ENCODE peak calls at places on chromosomes 6 and 20, in four cellular contexts. D is RWPE1, S is astrocyte of the spinal cord, K is DND-41. Z is an unnamed sample.

GRCh38 chr6:159467473-159468041 is 225.5 kb downstream of the SOD2 start:
- DNase-seq in D (no peak), S (no peak), K (no peak), Z (no peak)

GRCh38 chr6:39048481-39049399 is at the start of gene GLP1R:
- DNase-seq in D (no peak), S (no peak), K (peak), Z (peak)

GRCh38 chr20:49009899-49010631 is 36.0 kb upstream of the CSE1L start:
- DNase-seq in D (no peak), S (no peak), K (no peak), Z (no peak)

GRCh38 chr6:138287144-138287955 is 69.1 kb upstream of the PBOV1 start:
- DNase-seq in D (no peak), S (peak), K (peak), Z (peak)

GRCh38 chr6:6851059-6851658 is 256.6 kb upstream of the RREB1 start:
- DNase-seq in D (peak), S (peak), K (no peak), Z (no peak)

GRCh38 chr6:44737829-44738528 is 350.5 kb downstream of the CDC5L start:
- DNase-seq in D (no peak), S (no peak), K (no peak), Z (no peak)

GRCh38 chr6:41674231-41675000 is 36.1 kb downstream of the MDFI start:
- DNase-seq in D (no peak), S (no peak), K (no peak), Z (no peak)

GRCh38 chr20:25223179-25223661 is 24.7 kb upstream of the PYGB start:
- DNase-seq in D (peak), S (peak), K (no peak), Z (peak)

GRCh38 chr6:37536462-37537225 is 37.0 kb upstream of the CCDC167 start:
- DNase-seq in D (no peak), S (no peak), K (no peak), Z (no peak)

GRCh38 chr6:144346719-144347446 is 61.7 kb downstream of the UTRN start:
- DNase-seq in D (peak), S (peak), K (no peak), Z (no peak)

GRCh38 chr20:24806896-24807676 is 142.0 kb upstream of the CST7 start:
- DNase-seq in D (no peak), S (no peak), K (no peak), Z (no peak)

GRCh38 chr6:117601811-117602150 is 530 bp downstream of the GOPC start:
- DNase-seq in D (peak), S (no peak), K (no peak), Z (peak)

GRCh38 chr6:37313698-37314097 is 40.1 kb upstream of the RNF8 start:
- DNase-seq in D (no peak), S (no peak), K (no peak), Z (no peak)

GRCh38 chr6:94417364-94417763 is 998.0 kb upstream of the EPHA7 start:
- DNase-seq in D (no peak), S (no peak), K (no peak), Z (no peak)

GRCh38 chr6:34671801-34672656 is 24.5 kb downstream of the ILRUN start:
- DNase-seq in D (peak), S (no peak), K (peak), Z (peak)

GRCh38 chr6:7052441-7052936 is 55.3 kb upstream of the RREB1 start:
- DNase-seq in D (no peak), S (peak), K (peak), Z (peak)

GRCh38 chr20:5714261-5715041 is 35.8 kb upstream of the SHLD1 start:
- DNase-seq in D (no peak), S (peak), K (peak), Z (peak)

GRCh38 chr6:111409430-111409829 is 73.6 kb downstream of the REV3L start:
- DNase-seq in D (no peak), S (no peak), K (no peak), Z (no peak)

GRCh38 chr6:164107297-164107995 is 692.9 kb downstream of the QKI start:
- DNase-seq in D (no peak), S (peak), K (no peak), Z (no peak)

GRCh38 chr6:14758421-14759043 is 487.3 kb upstream of the JARID2 start:
- DNase-seq in D (peak), S (no peak), K (no peak), Z (peak)

GRCh38 chr6:68039641-68040311 is 595.3 kb upstream of the ADGRB3 start:
- DNase-seq in D (no peak), S (no peak), K (no peak), Z (no peak)

GRCh38 chr6:131918650-131919355 is 32.4 kb downstream of the CCN2 start:
- DNase-seq in D (no peak), S (no peak), K (no peak), Z (no peak)

GRCh38 chr20:32966881-32967781 is 37.1 kb downstream of the SUN5 start:
- DNase-seq in D (no peak), S (no peak), K (peak), Z (peak)

GRCh38 chr20:32681175-32682084 is 7.7 kb upstream of the C20orf203 start:
- DNase-seq in D (peak), S (peak), K (peak), Z (peak)

GRCh38 chr6:47587503-47587902 is 109.9 kb downstream of the CD2AP start:
- DNase-seq in D (no peak), S (peak), K (no peak), Z (no peak)

GRCh38 chr6:149472241-149472640 is 12.6 kb downstream of the ZC3H12D start:
- DNase-seq in D (no peak), S (no peak), K (no peak), Z (no peak)

GRCh38 chr6:158799051-158799792 is 19.9 kb downstream of the EZR start:
- DNase-seq in D (no peak), S (peak), K (no peak), Z (no peak)

GRCh38 chr6:10166031-10166430 is 248.8 kb downstream of the TFAP2A start:
- DNase-seq in D (no peak), S (no peak), K (no peak), Z (no peak)

GRCh38 chr6:37818536-37819176 is 871 bp upstream of the ZFAND3 start:
- DNase-seq in D (peak), S (peak), K (peak), Z (peak)

GRCh38 chr6:72411872-72412708 is 209.8 kb upstream of the KCNQ5 start:
- DNase-seq in D (peak), S (peak), K (peak), Z (peak)

GRCh38 chr6:129488313-129488712 is 221.7 kb downstream of the ARHGAP18 start:
- DNase-seq in D (no peak), S (no peak), K (no peak), Z (no peak)

GRCh38 chr20:62780204-62780603 is 16.1 kb upstream of the MRGBP start:
- DNase-seq in D (no peak), S (no peak), K (no peak), Z (no peak)

GRCh38 chr20:62779417-62779685 is 16.9 kb upstream of the MRGBP start:
- DNase-seq in D (no peak), S (no peak), K (no peak), Z (no peak)

GRCh38 chr20:62777528-62777830 is 18.8 kb upstream of the MRGBP start:
- DNase-seq in D (no peak), S (no peak), K (no peak), Z (no peak)

GRCh38 chr20:62778058-62778457 is 18.2 kb upstream of the MRGBP start:
- DNase-seq in D (no peak), S (no peak), K (no peak), Z (no peak)

GRCh38 chr20:62778601-62779416 is 17.5 kb upstream of the MRGBP start:
- DNase-seq in D (no peak), S (no peak), K (no peak), Z (no peak)
- TF ChIP-seq CTCF in D (no peak), S (no peak), K (no peak), Z (no peak)

GRCh38 chr20:63544241-63544957 is 3.1 kb downstream of the SRMS start:
- DNase-seq in D (no peak), S (no peak), K (no peak), Z (no peak)
- TF ChIP-seq CTCF in D (no peak), S (no peak), K (no peak), Z (no peak)

GRCh38 chr20:57086066-57086465 is 180.4 kb downstream of the BMP7 start:
- DNase-seq in D (no peak), S (no peak), K (no peak), Z (no peak)

GRCh38 chr20:57087705-57088104 is 178.7 kb downstream of the BMP7 start:
- DNase-seq in D (no peak), S (no peak), K (no peak), Z (no peak)

GRCh38 chr20:57089701-57090144 is 176.7 kb downstream of the BMP7 start:
- DNase-seq in D (peak), S (peak), K (peak), Z (peak)

GRCh38 chr20:57088436-57088835 is 178.0 kb downstream of the BMP7 start:
- DNase-seq in D (no peak), S (no peak), K (no peak), Z (no peak)

DNA sequence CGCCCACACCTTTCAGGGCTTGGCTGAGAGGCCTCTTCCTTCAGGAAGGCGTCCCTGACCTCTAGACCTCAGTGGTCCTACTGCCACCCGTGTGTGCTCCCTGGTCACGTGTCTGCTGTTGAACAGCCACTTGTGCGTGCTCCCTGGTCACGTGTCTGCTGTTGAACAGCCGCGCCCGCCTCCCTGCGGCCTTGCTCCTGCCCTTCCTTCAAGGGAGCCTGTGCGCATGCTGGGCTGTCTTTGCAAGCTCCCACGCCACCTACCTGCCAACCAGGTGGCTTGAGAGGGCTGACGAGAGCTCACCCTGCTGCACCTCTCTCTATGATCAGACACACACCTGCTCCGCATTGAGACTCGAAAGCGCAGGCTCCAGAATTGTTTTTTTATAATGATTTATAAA is 179.3 kb downstream of the BMP7 start:
- DNase-seq in D (no peak), S (no peak), K (no peak), Z (no peak)
- TF ChIP-seq CTCF in D (no peak), S (no peak), K (no peak), Z (no peak)

GRCh38 chr6:8066108-8066507 is 1.9 kb upstream of the BLOC1S5 start:
- DNase-seq in D (no peak), S (no peak), K (no peak), Z (peak)
- TF ChIP-seq CTCF in D (no peak), S (peak), K (peak), Z (no peak)

Z was measured in activated CD8-positive, alpha-beta T cell treated with anti-CD3 and anti-CD28 coated beads for 36 hours.